ENCODE peak calls at places on chromosome 9, in eight cellular contexts. B is colonic mucosa, Y is mesendoderm, H is neural progenitor cell, T is HCT116, E is IMR-90, C is GM23248, J is endodermal cell. G is an unnamed sample.

GRCh38 chr9:99146574-99146973 is 41.7 kb downstream of the TGFBR1 start:
- DNase-seq in B (no peak), Y (no peak), H (no peak), T (no peak), E (no peak), C (no peak), J (no peak), G (no peak)

GRCh38 chr9:107587175-107587963 is 97.8 kb upstream of the KLF4 start:
- DNase-seq in B (peak), Y (no peak), H (no peak), T (no peak), E (no peak), C (no peak), J (no peak), G (peak)

GRCh38 chr9:80061940-80062339 is 490.2 kb downstream of the TLE4 start:
- DNase-seq in B (no peak), Y (peak), H (peak), T (no peak), E (peak), C (peak), J (peak), G (no peak)

GRCh38 chr9:133685653-133686504 is 49.7 kb downstream of the DBH start:
- DNase-seq in B (no peak), Y (no peak), H (no peak), T (no peak), E (no peak), C (no peak), J (no peak), G (peak)

GRCh38 chr9:81522721-81523551 is 166.4 kb downstream of the TLE1 start:
- DNase-seq in B (peak), Y (peak), H (peak), T (peak), E (peak), C (peak), J (peak), G (no peak)

GRCh38 chr9:2620876-2621677 is 510 bp upstream of the VLDLR start:
- DNase-seq in B (peak), Y (peak), H (peak), T (no peak), E (peak), C (peak), J (peak), G (peak)

GRCh38 chr9:100364013-100364412 is 11.3 kb upstream of the TEX10 start:
- DNase-seq in B (no peak), Y (no peak), H (no peak), T (no peak), E (no peak), C (no peak), J (no peak), G (no peak)

GRCh38 chr9:106287108-106287631 is 575.8 kb upstream of the ZNF462 start:
- DNase-seq in B (no peak), Y (no peak), H (peak), T (no peak), E (no peak), C (no peak), J (no peak), G (no peak)

GRCh38 chr9:28073278-28073677 is 500.0 kb upstream of the C9orf72 start:
- DNase-seq in B (peak), Y (peak), H (peak), T (peak), E (peak), C (peak), J (peak), G (no peak)

GRCh38 chr9:36798350-36799065 is 225.8 kb downstream of the MELK start:
- DNase-seq in B (no peak), Y (peak), H (peak), T (no peak), E (no peak), C (no peak), J (peak), G (no peak)

GRCh38 chr9:3330792-3331420 is 194.9 kb downstream of the RFX3 start:
- DNase-seq in B (no peak), Y (peak), H (no peak), T (no peak), E (peak), C (peak), J (no peak), G (no peak)

GRCh38 chr9:93239526-93239925 is 55.6 kb downstream of the WNK2 start:
- DNase-seq in B (no peak), Y (no peak), H (no peak), T (no peak), E (no peak), C (no peak), J (no peak), G (no peak)

GRCh38 chr9:83625120-83625710 is 2.3 kb downstream of the IDNK start:
- DNase-seq in B (no peak), Y (no peak), H (no peak), T (no peak), E (no peak), C (peak), J (no peak), G (no peak)

GRCh38 chr9:133880851-133881634 is 111.1 kb downstream of the VAV2 start:
- DNase-seq in B (no peak), Y (peak), H (no peak), T (no peak), E (peak), C (no peak), J (no peak), G (no peak)

GRCh38 chr9:9893837-9894236 is 719.0 kb downstream of the PTPRD start:
- DNase-seq in B (no peak), Y (peak), H (no peak), T (no peak), E (no peak), C (no peak), J (no peak), G (no peak)

GRCh38 chr9:123191660-123192059 is 76.7 kb downstream of the STRBP start:
- DNase-seq in B (no peak), Y (no peak), H (no peak), T (no peak), E (no peak), C (peak), J (no peak), G (no peak)

GRCh38 chr9:129763235-129763917 is 10.5 kb upstream of the PTGES start:
- DNase-seq in B (no peak), Y (no peak), H (no peak), T (no peak), E (peak), C (peak), J (no peak), G (peak)

GRCh38 chr9:84293001-84293798 is 47.4 kb downstream of the SLC28A3 start:
- DNase-seq in B (no peak), Y (no peak), H (no peak), T (no peak), E (no peak), C (no peak), J (no peak), G (no peak)

GRCh38 chr9:100671811-100672305 is 94.0 kb downstream of the CAVIN4 start:
- DNase-seq in B (no peak), Y (peak), H (no peak), T (no peak), E (no peak), C (no peak), J (no peak), G (no peak)

GRCh38 chr9:133375116-133375723 is 640 bp downstream of the SURF4 start:
- DNase-seq in B (peak), Y (peak), H (peak), T (no peak), E (peak), C (peak), J (peak), G (no peak)

GRCh38 chr9:70049236-70049635 is 5.6 kb downstream of the MAMDC2 start:
- DNase-seq in B (peak), Y (no peak), H (no peak), T (no peak), E (peak), C (peak), J (no peak), G (no peak)

GRCh38 chr9:14710804-14711203 is 11.7 kb downstream of the CER1 start:
- DNase-seq in B (no peak), Y (no peak), H (no peak), T (no peak), E (peak), C (peak), J (no peak), G (no peak)

GRCh38 chr9:107782381-107782780 is 292.8 kb upstream of the KLF4 start:
- DNase-seq in B (no peak), Y (no peak), H (no peak), T (no peak), E (peak), C (peak), J (no peak), G (no peak)

GRCh38 chr9:122988141-122988540 is 45.3 kb upstream of the GPR21 start:
- DNase-seq in B (no peak), Y (no peak), H (no peak), T (no peak), E (no peak), C (no peak), J (no peak), G (no peak)

GRCh38 chr9:95139121-95139520 is 178.4 kb downstream of the FANCC start:
- DNase-seq in B (no peak), Y (no peak), H (no peak), T (no peak), E (no peak), C (no peak), J (no peak), G (no peak)

GRCh38 chr9:95140821-95141220 is 176.7 kb downstream of the FANCC start:
- DNase-seq in B (no peak), Y (no peak), H (no peak), T (no peak), E (no peak), C (no peak), J (no peak), G (no peak)

GRCh38 chr9:95138474-95138873 is 179.0 kb downstream of the FANCC start:
- DNase-seq in B (no peak), Y (peak), H (no peak), T (no peak), E (peak), C (no peak), J (peak), G (no peak)

GRCh38 chr9:95143591-95144561 is 173.6 kb downstream of the FANCC start:
- DNase-seq in B (peak), Y (no peak), H (no peak), T (no peak), E (peak), C (peak), J (peak), G (peak)

DNA sequence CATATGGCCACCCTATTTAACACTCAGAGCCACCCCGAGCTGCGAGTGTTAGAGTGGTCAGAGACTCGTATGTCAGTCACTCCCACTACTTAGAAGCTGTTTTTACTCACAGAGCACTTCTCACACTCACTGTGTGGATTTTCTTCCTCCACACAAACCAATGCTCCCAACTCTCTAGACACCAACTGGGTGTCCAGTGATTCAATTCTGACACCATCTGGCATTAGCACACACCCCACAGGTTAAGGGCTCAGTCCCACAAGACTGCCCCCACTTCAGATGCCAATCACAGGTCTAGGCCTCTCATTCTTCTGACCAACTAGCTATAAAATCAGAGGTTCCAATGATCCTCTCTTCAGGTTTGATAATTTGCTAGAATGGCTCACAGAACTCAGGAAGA is 174.8 kb downstream of the FANCC start:
- DNase-seq in B (no peak), Y (no peak), H (no peak), T (no peak), E (no peak), C (no peak), J (no peak), G (no peak)
- H3K27ac ChIP-seq in B (peak), Y (no peak), H (no peak), T (no peak), E (no peak), C (no peak), J (no peak), G (no peak)

GRCh38 chr9:71485306-71485705 is 283.0 kb downstream of the CEMIP2 start:
- DNase-seq in B (no peak), Y (no peak), H (no peak), T (no peak), E (no peak), C (no peak), J (no peak), G (no peak)
- H3K9ac ChIP-seq in B (no peak), Y (no peak), H (no peak), T (no peak), E (no peak), C (no peak), J (no peak), G (no peak)

GRCh38 chr9:75909776-75910175 is 19.3 kb downstream of the PCSK5 start:
- DNase-seq in B (no peak), Y (no peak), H (no peak), T (peak), E (no peak), C (no peak), J (no peak), G (no peak)

GRCh38 chr9:75906531-75906930 is 16.1 kb downstream of the PCSK5 start:
- DNase-seq in B (no peak), Y (peak), H (no peak), T (no peak), E (no peak), C (no peak), J (no peak), G (no peak)

GRCh38 chr9:75907863-75908262 is 17.4 kb downstream of the PCSK5 start:
- DNase-seq in B (no peak), Y (no peak), H (no peak), T (no peak), E (no peak), C (no peak), J (no peak), G (no peak)

GRCh38 chr9:75904364-75904763 is 13.9 kb downstream of the PCSK5 start:
- DNase-seq in B (no peak), Y (no peak), H (no peak), T (no peak), E (no peak), C (no peak), J (no peak), G (no peak)

DNA sequence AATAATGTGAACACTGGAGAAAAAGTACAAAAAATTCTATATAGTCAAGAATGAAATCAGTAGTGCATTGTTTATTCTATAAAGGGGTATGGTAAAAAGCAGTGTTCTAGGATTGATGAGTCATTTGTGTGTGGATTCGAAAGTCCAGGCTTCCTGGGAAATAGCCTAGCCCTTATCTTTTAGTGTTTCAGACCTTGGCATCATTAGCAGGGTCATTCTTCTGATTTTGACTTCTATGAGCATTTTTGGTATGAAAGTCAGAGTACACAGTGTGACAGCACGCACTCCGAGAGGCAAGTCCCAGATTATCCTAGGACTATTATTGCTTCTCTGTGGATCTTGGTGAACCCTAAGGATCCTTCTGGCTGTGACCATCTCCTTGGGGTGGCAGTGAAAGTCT is 16.9 kb downstream of the PCSK5 start:
- DNase-seq in B (no peak), Y (no peak), H (no peak), T (no peak), E (peak), C (no peak), J (no peak), G (no peak)
- H3K27ac ChIP-seq in B (no peak), Y (no peak), H (no peak), T (no peak), E (no peak), C (no peak), J (no peak), G (no peak)

GRCh38 chr9:89165341-89165740 is 13.3 kb downstream of the SHC3 start:
- DNase-seq in B (no peak), Y (no peak), H (no peak), T (no peak), E (no peak), C (peak), J (no peak), G (no peak)

GRCh38 chr9:89168901-89169813 is 9.5 kb downstream of the SHC3 start:
- DNase-seq in B (no peak), Y (no peak), H (no peak), T (no peak), E (no peak), C (no peak), J (no peak), G (no peak)

GRCh38 chr9:89166871-89167270 is 11.7 kb downstream of the SHC3 start:
- DNase-seq in B (no peak), Y (no peak), H (no peak), T (no peak), E (no peak), C (no peak), J (no peak), G (no peak)

GRCh38 chr9:89167788-89168187 is 10.8 kb downstream of the SHC3 start:
- DNase-seq in B (no peak), Y (no peak), H (no peak), T (no peak), E (no peak), C (no peak), J (no peak), G (no peak)

GRCh38 chr9:89165880-89166279 is 12.7 kb downstream of the SHC3 start:
- DNase-seq in B (no peak), Y (no peak), H (no peak), T (no peak), E (no peak), C (no peak), J (no peak), G (no peak)
- H3K9ac ChIP-seq in B (no peak), Y (no peak), H (no peak), T (no peak), E (no peak), C (no peak), J (no peak), G (no peak)

GRCh38 chr9:16328349-16328748 is 542.1 kb downstream of the BNC2 start:
- DNase-seq in B (no peak), Y (no peak), H (no peak), T (no peak), E (no peak), C (no peak), J (no peak), G (no peak)

GRCh38 chr9:16329699-16330113 is 540.8 kb downstream of the BNC2 start:
- DNase-seq in B (peak), Y (no peak), H (no peak), T (no peak), E (peak), C (no peak), J (peak), G (peak)

GRCh38 chr9:16333697-16334096 is 536.8 kb downstream of the BNC2 start:
- DNase-seq in B (no peak), Y (no peak), H (no peak), T (no peak), E (no peak), C (peak), J (no peak), G (no peak)

GRCh38 chr9:16335788-16336580 is 534.5 kb downstream of the BNC2 start:
- DNase-seq in B (peak), Y (no peak), H (no peak), T (peak), E (peak), C (peak), J (no peak), G (peak)

DNA sequence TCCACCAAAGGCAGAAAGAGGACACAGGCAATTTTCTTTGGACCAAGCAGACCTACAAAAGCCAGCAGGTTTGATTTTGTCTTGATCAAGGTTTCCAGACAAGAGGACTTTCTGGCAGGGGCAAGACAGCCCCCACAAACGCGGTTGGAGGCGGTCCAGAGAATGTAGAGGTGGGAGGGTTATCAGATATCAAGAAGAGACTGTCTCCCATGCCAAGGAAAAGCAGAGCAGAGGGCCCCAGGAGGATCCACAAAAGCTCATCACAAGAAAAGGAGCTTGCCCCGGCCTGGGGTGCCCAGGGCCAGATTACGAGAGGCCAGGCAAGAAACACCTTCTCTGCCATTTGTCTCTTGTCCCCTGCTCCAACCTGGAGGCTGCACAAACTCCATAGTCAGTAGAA is 538.9 kb downstream of the BNC2 start:
- DNase-seq in B (no peak), Y (no peak), H (no peak), T (no peak), E (no peak), C (no peak), J (no peak), G (no peak)
- H3K27ac ChIP-seq in B (no peak), Y (no peak), H (no peak), T (no peak), E (no peak), C (no peak), J (no peak), G (no peak)

GRCh38 chr9:127856094-127856740 is 1.8 kb upstream of the ENG start:
- DNase-seq in B (no peak), Y (peak), H (no peak), T (no peak), E (no peak), C (no peak), J (no peak), G (no peak)

GRCh38 chr9:127855522-127855921 is 1.1 kb upstream of the ENG start:
- DNase-seq in B (no peak), Y (no peak), H (no peak), T (no peak), E (no peak), C (no peak), J (no peak), G (no peak)

GRCh38 chr9:127860260-127860659 is 5.8 kb upstream of the ENG start:
- DNase-seq in B (no peak), Y (no peak), H (no peak), T (no peak), E (no peak), C (no peak), J (no peak), G (no peak)

GRCh38 chr9:127857278-127857677 is 2.8 kb upstream of the ENG start:
- DNase-seq in B (no peak), Y (no peak), H (no peak), T (no peak), E (no peak), C (no peak), J (no peak), G (no peak)

DNA sequence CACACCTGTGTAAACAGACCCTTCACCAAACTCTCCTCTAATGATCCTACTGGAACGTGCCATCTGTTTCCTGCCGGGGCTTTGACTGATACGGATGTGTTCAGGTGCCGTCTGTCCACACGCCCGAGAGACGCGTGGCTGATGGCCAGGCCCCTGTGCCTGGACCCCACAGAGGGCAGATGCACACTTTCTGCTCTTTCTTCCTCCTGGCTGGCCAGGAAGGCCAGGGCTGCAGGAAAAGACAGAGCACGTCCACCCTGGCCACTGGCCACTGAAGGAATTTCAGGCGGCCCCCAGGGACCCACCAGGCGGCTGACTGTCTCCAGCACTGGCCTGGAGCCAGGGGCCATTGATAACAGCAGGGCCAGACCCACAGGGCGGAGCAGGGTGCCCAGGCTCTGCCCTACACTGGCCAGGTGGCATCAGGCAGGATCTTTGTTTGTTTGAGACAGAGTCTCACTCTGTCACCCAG is 3.6 kb upstream of the ENG start:
- DNase-seq in B (no peak), Y (no peak), H (no peak), T (no peak), E (no peak), C (peak), J (no peak), G (peak)
- H3K9ac ChIP-seq in B (peak), Y (no peak), H (no peak), T (no peak), E (no peak), C (no peak), J (no peak), G (no peak)